ENCODE peak calls at places on chromosome 5, in five cellular contexts. P, V, F, C and B are unnamed samples.

GRCh38 chr5:143716856-143717255 is 95.1 kb upstream of the HMHB1 start:
- DNase-seq in V (no peak), F (no peak), C (no peak), P (no peak), B (no peak)

GRCh38 chr5:138139776-138140080 is 500 bp upstream of the NME5 start:
- DNase-seq in F (no peak), V (no peak), C (no peak), P (no peak), B (no peak)

GRCh38 chr5:32419791-32420190 is 24.7 kb downstream of the ZFR start:
- DNase-seq in C (no peak), V (no peak), P (no peak), F (no peak), B (no peak)

GRCh38 chr5:95564450-95564849 is 9.5 kb downstream of the ARSK start:
- DNase-seq in F (no peak), P (no peak), V (no peak), C (no peak), B (no peak)

GRCh38 chr5:72123764-72124163 is 16.5 kb downstream of the MAP1B start:
- DNase-seq in V (no peak), F (no peak), C (no peak), P (no peak), B (no peak)

GRCh38 chr5:1763960-1764605 is 35.6 kb downstream of the MRPL36 start:
- DNase-seq in V (no peak), C (peak; percentile 51), P (no peak), F (peak; percentile 73), B (no peak)

GRCh38 chr5:11851402-11851801 is 52.8 kb downstream of the CTNND2 start:
- DNase-seq in F (no peak), P (no peak), V (no peak), C (no peak), B (no peak)

GRCh38 chr5:1041225-1042186 is 32.9 kb downstream of the NKD2 start:
- DNase-seq in P (no peak), F (no peak), V (no peak), C (no peak), B (peak; percentile 10)

GRCh38 chr5:134561871-134562296 is 36.4 kb downstream of the JADE2 start:
- DNase-seq in C (no peak), P (no peak), V (no peak), F (no peak), B (no peak)

GRCh38 chr5:6775595-6775994 is 62.4 kb downstream of the TENT4A start:
- DNase-seq in F (no peak), C (no peak), V (no peak), P (no peak), B (no peak)

GRCh38 chr5:75051217-75051751 is 1.1 kb downstream of the GCNT4 start:
- DNase-seq in V (no peak), C (peak; percentile 56), P (no peak), F (no peak), B (no peak)